ENCODE peak calls at places on chromosomes 11 and 22, in eight cellular contexts. J is sigmoid colon, Y is AG09309, L is psoas muscle, H is fibroblast of pulmonary artery, F is lower leg skin, C is IMR-90, S is H9. I is an unnamed sample.

GRCh38 chr22:32796865-32797573 is 4.5 kb upstream of the TIMP3 start:
- DNase-seq in J (peak), Y (peak), L (peak), H (peak), F (peak), C (peak), S (peak), I (peak)

GRCh38 chr11:2769409-2769778 is 69.6 kb upstream of the KCNQ1OT1 start:
- DNase-seq in J (no peak), Y (no peak), L (no peak), H (no peak), F (peak), C (no peak), S (no peak), I (no peak)

GRCh38 chr22:50702821-50703725 is 30.4 kb downstream of the SHANK3 start:
- DNase-seq in J (peak), Y (no peak), L (peak), H (no peak), F (peak), C (no peak), S (no peak), I (no peak)

GRCh38 chr11:116035972-116036371 is 531.8 kb upstream of the CADM1 start:
- DNase-seq in J (no peak), Y (no peak), L (no peak), H (no peak), F (no peak), C (no peak), S (no peak), I (no peak)

GRCh38 chr11:1931326-1931725 is 11.8 kb downstream of the TNNT3 start:
- DNase-seq in J (no peak), Y (no peak), L (peak), H (peak), F (peak), C (peak), S (no peak), I (no peak)

GRCh38 chr22:44574581-44575343 is 76.7 kb upstream of the RTL6 start:
- DNase-seq in J (peak), Y (no peak), L (peak), H (no peak), F (peak), C (no peak), S (no peak), I (no peak)

GRCh38 chr11:96321066-96321465 is 21.9 kb downstream of the MAML2 start:
- DNase-seq in J (no peak), Y (no peak), L (no peak), H (no peak), F (no peak), C (no peak), S (no peak), I (no peak)

GRCh38 chr22:25750569-25751173 is 8.7 kb downstream of the MYO18B start:
- DNase-seq in J (no peak), Y (no peak), L (peak), H (no peak), F (no peak), C (no peak), S (no peak), I (no peak)

GRCh38 chr11:125517116-125517804 is 21.2 kb upstream of the FEZ1 start:
- DNase-seq in J (no peak), Y (peak), L (no peak), H (peak), F (no peak), C (peak), S (peak), I (no peak)

GRCh38 chr11:135036488-135037297 is 624.7 kb upstream of the B3GAT1 start:
- DNase-seq in J (no peak), Y (no peak), L (no peak), H (no peak), F (no peak), C (no peak), S (no peak), I (no peak)

GRCh38 chr11:65498042-65498726 is 661 bp upstream of the MALAT1 start:
- DNase-seq in J (peak), Y (no peak), L (peak), H (peak), F (no peak), C (peak), S (no peak), I (no peak)

GRCh38 chr11:99773646-99774045 is 752.9 kb downstream of the CNTN5 start:
- DNase-seq in J (no peak), Y (no peak), L (no peak), H (peak), F (no peak), C (peak), S (no peak), I (no peak)

GRCh38 chr22:48717076-48717810 is 1110.4 kb downstream of the BRD1 start:
- DNase-seq in J (peak), Y (no peak), L (no peak), H (no peak), F (no peak), C (no peak), S (no peak), I (no peak)

GRCh38 chr11:35873721-35874120 is 70.1 kb upstream of the LDLRAD3 start:
- DNase-seq in J (no peak), Y (no peak), L (no peak), H (no peak), F (no peak), C (no peak), S (no peak), I (no peak)

GRCh38 chr11:105968021-105968697 is 53.9 kb downstream of the MSANTD4 start:
- DNase-seq in J (no peak), Y (no peak), L (no peak), H (peak), F (no peak), C (peak), S (no peak), I (no peak)

GRCh38 chr11:2265396-2265795 is 5.0 kb downstream of the ASCL2 start:
- DNase-seq in J (no peak), Y (no peak), L (peak), H (no peak), F (peak), C (no peak), S (no peak), I (no peak)

GRCh38 chr11:1837171-1838076 is 1.4 kb upstream of the TNNI2 start:
- DNase-seq in J (peak), Y (no peak), L (peak), H (peak), F (no peak), C (peak), S (peak), I (no peak)

GRCh38 chr11:113363406-113363805 is 24.2 kb upstream of the ANKK1 start:
- DNase-seq in J (no peak), Y (no peak), L (no peak), H (no peak), F (peak), C (no peak), S (no peak), I (no peak)

GRCh38 chr11:16612801-16613400 is 125.5 kb upstream of the C11orf58 start:
- DNase-seq in J (no peak), Y (no peak), L (peak), H (no peak), F (no peak), C (peak), S (peak), I (no peak)

GRCh38 chr22:26529345-26529744 is 17.1 kb upstream of the TFIP11 start:
- DNase-seq in J (no peak), Y (no peak), L (peak), H (peak), F (no peak), C (no peak), S (no peak), I (no peak)

GRCh38 chr11:196786-197731 is 4.2 kb downstream of the SCGB1C1 start:
- DNase-seq in J (peak), Y (no peak), L (no peak), H (no peak), F (peak), C (no peak), S (no peak), I (no peak)

GRCh38 chr22:31970490-31971444 is 26.4 kb downstream of the YWHAH start:
- DNase-seq in J (peak), Y (no peak), L (peak), H (peak), F (peak), C (peak), S (peak), I (peak)

GRCh38 chr11:108302121-108302785 is 79.4 kb downstream of the ATM start:
- DNase-seq in J (no peak), Y (no peak), L (no peak), H (peak), F (no peak), C (peak), S (no peak), I (no peak)

GRCh38 chr11:87398913-87399312 is 361.2 kb downstream of the TMEM135 start:
- DNase-seq in J (peak), Y (no peak), L (peak), H (peak), F (peak), C (no peak), S (no peak), I (no peak)
- TF ChIP-seq CTCF in J (no peak), Y (no peak), L (no peak), H (no peak), F (no peak), C (no peak), S (no peak), I (no peak)

GRCh38 chr22:29216873-29217666 is 11.4 kb downstream of the EMID1 start:
- DNase-seq in J (peak), Y (peak), L (peak), H (peak), F (peak), C (peak), S (peak), I (peak)

GRCh38 chr22:29218758-29219408 is 13.2 kb downstream of the EMID1 start:
- DNase-seq in J (peak), Y (no peak), L (peak), H (no peak), F (peak), C (no peak), S (peak), I (no peak)

GRCh38 chr22:29216011-29216872 is 10.5 kb downstream of the EMID1 start:
- DNase-seq in J (peak), Y (no peak), L (no peak), H (no peak), F (peak), C (no peak), S (no peak), I (no peak)

GRCh38 chr22:29217827-29218757 is 12.4 kb downstream of the EMID1 start:
- DNase-seq in J (peak), Y (no peak), L (peak), H (no peak), F (peak), C (no peak), S (peak), I (no peak)

DNA sequence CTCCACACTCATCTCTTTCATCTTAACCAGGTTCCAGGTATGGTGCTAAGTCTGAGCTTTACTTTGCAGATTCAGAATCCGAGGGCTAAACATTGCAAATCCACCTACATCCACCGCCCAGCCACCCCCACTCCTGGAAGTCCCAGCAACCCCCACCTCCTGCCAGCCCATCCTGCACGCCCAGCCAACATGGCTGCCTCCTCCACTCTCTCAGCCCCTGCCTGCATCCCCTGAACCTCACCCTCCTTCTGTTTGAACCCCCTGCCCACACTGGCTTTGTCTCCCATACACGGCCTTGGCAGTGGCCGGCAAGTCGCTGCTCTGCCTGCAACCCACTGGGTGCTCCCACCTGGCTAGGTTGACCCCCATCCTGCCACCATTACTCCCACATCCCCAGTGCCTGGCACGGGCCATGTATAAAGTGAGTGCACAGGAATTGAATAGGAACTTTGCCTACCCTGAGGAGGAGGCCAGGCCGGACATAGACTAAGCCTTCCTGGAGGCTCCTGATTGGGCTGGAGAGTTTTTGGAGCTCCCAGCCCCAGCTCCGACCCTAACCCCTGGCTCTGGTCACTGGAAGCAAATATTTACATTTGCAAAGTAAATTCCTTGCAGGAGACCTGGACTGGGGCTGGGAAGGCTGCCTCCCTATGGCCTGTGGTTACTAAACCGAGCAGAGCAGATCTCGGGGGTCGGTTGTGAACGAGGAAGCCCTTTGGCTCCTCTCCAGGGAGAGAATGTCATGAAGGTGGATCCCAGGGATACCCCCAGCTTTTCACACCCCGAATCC is 14.4 kb downstream of the EMID1 start:
- DNase-seq in J (peak), Y (no peak), L (no peak), H (no peak), F (peak), C (no peak), S (peak), I (no peak)
- TF ChIP-seq CTCF in J (no peak), Y (no peak), L (no peak), H (no peak), F (no peak), C (no peak), S (no peak), I (no peak)

DNA sequence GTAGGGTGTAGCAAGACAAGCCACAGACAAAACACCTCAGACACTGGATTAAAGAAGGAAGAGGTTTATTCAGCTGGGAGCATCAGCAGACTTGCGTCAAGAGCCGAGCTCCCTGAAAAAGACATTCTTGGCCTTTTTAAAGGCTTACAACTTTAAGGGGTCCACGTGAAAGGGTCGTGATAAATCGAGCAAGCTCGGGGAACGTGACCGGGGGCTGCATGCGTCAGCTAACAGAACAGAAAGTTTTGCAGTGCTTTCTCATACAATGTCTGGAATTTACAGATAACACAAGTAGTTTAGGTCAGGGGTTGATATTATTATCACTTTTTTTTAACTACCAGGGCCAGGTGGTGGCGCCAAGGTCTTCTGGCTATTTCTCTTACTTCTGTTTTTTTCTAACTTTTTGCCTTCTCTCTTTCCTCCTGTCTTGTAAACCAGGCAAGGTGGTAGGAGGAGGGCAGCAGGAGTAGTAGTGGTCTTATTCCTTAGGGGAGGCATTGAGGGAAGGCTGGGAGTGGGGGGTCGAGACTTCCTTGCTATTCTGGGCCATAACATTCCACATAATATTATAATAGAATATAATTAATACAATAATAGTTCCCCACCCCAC is 631 bp upstream of the ALDH3B1 start:
- DNase-seq in J (no peak), Y (no peak), L (no peak), H (peak), F (no peak), C (peak), S (no peak), I (no peak)
- TF ChIP-seq CTCF in J (no peak), Y (peak), L (no peak), H (peak), F (no peak), C (peak), S (peak), I (peak)

GRCh38 chr11:93623938-93624337 is 37.5 kb upstream of the CEP295 start:
- DNase-seq in J (no peak), Y (no peak), L (no peak), H (no peak), F (no peak), C (no peak), S (no peak), I (no peak)

GRCh38 chr11:93626038-93626437 is 35.4 kb upstream of the CEP295 start:
- DNase-seq in J (no peak), Y (no peak), L (no peak), H (no peak), F (no peak), C (no peak), S (no peak), I (no peak)

GRCh38 chr11:93623179-93623578 is 38.3 kb upstream of the CEP295 start:
- DNase-seq in J (no peak), Y (no peak), L (no peak), H (no peak), F (no peak), C (no peak), S (peak), I (no peak)

GRCh38 chr11:93622043-93622442 is 39.4 kb upstream of the CEP295 start:
- DNase-seq in J (no peak), Y (no peak), L (no peak), H (no peak), F (no peak), C (no peak), S (no peak), I (no peak)
- TF ChIP-seq CTCF in J (no peak), Y (peak), L (peak), H (no peak), F (no peak), C (peak), S (no peak), I (no peak)

DNA sequence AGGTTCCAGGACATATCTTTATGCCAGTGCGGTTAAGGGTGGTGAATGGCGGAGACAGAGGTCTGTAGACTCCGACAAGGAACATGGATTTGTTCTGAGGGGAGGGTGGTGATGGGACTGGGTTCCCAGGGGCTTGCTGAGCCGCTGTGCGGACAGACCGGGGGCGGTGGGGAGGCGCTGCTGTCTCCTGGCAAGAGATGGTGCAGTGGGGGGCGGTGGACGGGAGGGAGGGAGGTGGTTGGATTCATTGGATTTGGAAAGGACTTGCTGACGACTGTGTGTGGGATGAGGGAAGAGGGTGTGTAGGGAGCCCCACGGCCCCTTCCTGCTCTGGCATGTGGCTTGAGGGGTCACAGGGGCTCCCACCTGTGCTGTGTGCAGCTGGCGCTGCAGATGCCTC is 43.2 kb downstream of the FLRT1 start:
- DNase-seq in J (no peak), Y (no peak), L (no peak), H (no peak), F (no peak), C (no peak), S (no peak), I (no peak)
- TF ChIP-seq CTCF in J (no peak), Y (no peak), L (no peak), H (no peak), F (no peak), C (no peak), S (no peak), I (no peak)

GRCh38 chr11:8383627-8384026 is 119.9 kb upstream of the LMO1 start:
- DNase-seq in J (no peak), Y (no peak), L (no peak), H (no peak), F (no peak), C (no peak), S (no peak), I (no peak)

GRCh38 chr11:8386134-8386864 is 122.6 kb upstream of the LMO1 start:
- DNase-seq in J (no peak), Y (no peak), L (no peak), H (no peak), F (no peak), C (no peak), S (no peak), I (no peak)

GRCh38 chr11:8382436-8383053 is 118.9 kb upstream of the LMO1 start:
- DNase-seq in J (no peak), Y (no peak), L (no peak), H (peak), F (no peak), C (peak), S (no peak), I (no peak)

GRCh38 chr11:8383227-8383626 is 119.5 kb upstream of the LMO1 start:
- DNase-seq in J (no peak), Y (no peak), L (no peak), H (no peak), F (no peak), C (no peak), S (no peak), I (no peak)

DNA sequence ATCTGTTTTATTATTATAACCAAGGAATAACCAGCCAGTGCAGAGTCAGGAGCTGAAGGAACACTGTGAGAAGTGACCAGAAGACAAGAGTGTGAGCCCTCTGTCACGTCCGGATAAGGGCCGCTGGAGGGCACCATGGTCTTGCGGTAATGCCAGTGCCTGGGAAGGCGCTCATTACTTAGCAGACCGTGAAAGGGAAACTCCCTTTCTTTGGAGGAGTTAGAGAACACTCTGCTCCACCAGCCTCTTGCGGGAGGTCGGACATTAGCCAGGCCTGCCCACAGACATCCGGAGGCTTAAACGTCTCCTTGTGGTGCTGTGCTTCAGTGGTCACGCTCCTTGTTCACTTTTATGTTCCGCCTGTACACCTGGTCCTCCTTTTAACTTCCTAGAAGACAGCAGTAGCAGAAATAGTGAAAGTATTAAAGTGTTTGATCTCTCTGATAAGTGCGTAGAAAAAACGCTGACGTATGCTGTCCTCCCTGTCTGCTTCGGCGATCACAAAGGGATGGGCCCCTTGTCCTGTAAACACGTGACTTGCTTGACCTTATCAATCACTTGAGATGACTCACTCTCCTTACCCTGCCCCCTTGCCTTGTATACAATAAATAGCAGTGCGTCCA is 120.6 kb upstream of the LMO1 start:
- DNase-seq in J (peak), Y (no peak), L (no peak), H (peak), F (no peak), C (no peak), S (peak), I (no peak)
- TF ChIP-seq CTCF in J (no peak), Y (no peak), L (no peak), H (no peak), F (no peak), C (peak), S (peak), I (no peak)

DNA sequence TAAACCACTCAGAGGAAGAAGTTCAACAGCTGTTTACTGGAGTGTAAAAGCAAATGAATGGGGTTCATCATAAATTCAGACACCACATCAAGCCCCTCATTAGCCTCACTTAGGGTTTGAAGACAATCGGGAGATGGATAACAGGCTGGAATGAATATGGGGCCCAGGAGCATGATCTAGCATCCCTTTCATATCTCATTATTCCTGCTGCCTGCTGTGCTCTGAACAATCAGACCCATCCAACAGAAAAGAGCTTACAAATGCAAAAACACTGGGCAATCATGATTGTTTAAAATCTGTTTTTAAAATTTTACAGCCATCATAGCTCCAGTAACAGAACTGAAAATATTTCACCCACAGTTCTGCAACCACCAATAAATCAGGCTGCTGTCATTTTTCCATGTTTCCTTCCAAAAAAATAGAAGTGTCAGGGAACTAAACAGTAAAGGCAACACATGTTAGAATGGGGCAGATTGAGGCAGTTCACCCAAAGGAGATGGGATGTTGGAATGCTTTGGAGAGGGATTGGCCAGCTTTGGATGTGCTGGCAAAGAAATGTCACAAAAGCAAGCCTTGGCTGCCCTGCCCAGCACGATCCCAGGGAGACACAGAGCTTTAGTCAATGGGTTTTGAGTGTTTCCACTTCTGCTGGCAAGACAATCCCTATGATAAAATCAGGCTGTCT is 47.8 kb upstream of the BMAL1 start:
- DNase-seq in J (no peak), Y (no peak), L (no peak), H (no peak), F (no peak), C (no peak), S (no peak), I (no peak)
- TF ChIP-seq CTCF in J (no peak), Y (no peak), L (no peak), H (no peak), F (no peak), C (no peak), S (no peak), I (no peak)